ENCODE peak calls at places on chromosomes 5 and 9, in nine cellular contexts. D is caudate nucleus, Y is HuH-7.5, B is NCI-H1105, L is NCI-H1417, W is ascending aorta, R is NCI-H1092 treated with DMSO at 0.1 percent for 48 hours, K is heart left ventricle, U is occipital lobe. V is an unnamed sample.

GRCh38 chr5:177111720-177112394 is 21.7 kb upstream of the NSD1 start:
- DNase-seq in K (peak; percentile 48), B (peak; percentile 27), L (peak; percentile 63), W (no peak), D (no peak), U (no peak), R (peak; percentile 57), Y (peak; percentile 89), V (no peak)

GRCh38 chr9:135416771-135417290 is 62.8 kb upstream of the PPP1R26 start:
- DNase-seq in W (no peak), L (no peak), D (no peak), Y (no peak), R (no peak), U (no peak), B (no peak), K (no peak), V (no peak)

GRCh38 chr5:96196890-96197289 is 235.2 kb upstream of the ELL2 start:
- DNase-seq in Y (no peak), W (no peak), B (no peak), K (no peak), L (no peak), R (no peak), U (no peak), D (no peak), V (no peak)

GRCh38 chr5:131521252-131521651 is 113.8 kb downstream of the RAPGEF6 start:
- DNase-seq in D (no peak), R (no peak), K (no peak), B (no peak), L (no peak), W (no peak), Y (no peak), U (no peak), V (no peak)

GRCh38 chr9:114258866-114259799 is 63.8 kb upstream of the ORM1 start:
- DNase-seq in W (no peak), U (no peak), L (no peak), B (no peak), D (no peak), Y (no peak), K (no peak), R (no peak), V (no peak)

GRCh38 chr9:109060235-109060634 is 46.9 kb upstream of the CTNNAL1 start:
- DNase-seq in K (no peak), B (no peak), U (no peak), W (no peak), Y (no peak), D (no peak), R (no peak), L (no peak), V (no peak)

GRCh38 chr5:141101059-141101458 is 786 bp downstream of the PCDHB3 start:
- DNase-seq in U (no peak), L (no peak), B (no peak), D (no peak), R (no peak), Y (peak; percentile 48), K (no peak), W (no peak), V (no peak)

GRCh38 chr9:115207003-115207837 is 89.3 kb upstream of the TNC start:
- DNase-seq in L (no peak), R (no peak), W (no peak), Y (no peak), B (no peak), U (no peak), D (no peak), K (no peak), V (no peak)

GRCh38 chr5:176868126-176868525 is 31.0 kb downstream of the HK3 start:
- DNase-seq in R (no peak), Y (no peak), U (no peak), K (no peak), B (no peak), L (no peak), D (no peak), W (no peak), V (no peak)

GRCh38 chr5:157959355-157959754 is 100.4 kb upstream of the CLINT1 start:
- DNase-seq in R (peak; percentile 47), L (peak; percentile 1), B (no peak), Y (no peak), D (no peak), U (no peak), W (no peak), K (no peak), V (no peak)

GRCh38 chr5:73103885-73104284 is 16.5 kb upstream of the TMEM171 start:
- DNase-seq in L (peak; percentile 93), B (peak; percentile 68), R (peak; percentile 52), W (no peak), K (no peak), Y (no peak), U (no peak), D (no peak), V (peak; percentile 53)

GRCh38 chr5:101206534-101206933 is 303.5 kb upstream of the ST8SIA4 start:
- DNase-seq in W (no peak), Y (no peak), L (no peak), K (no peak), D (no peak), R (no peak), B (no peak), U (no peak), V (no peak)

GRCh38 chr9:111897831-111898144 is 1.2 kb downstream of the UGCG start:
- DNase-seq in U (no peak), D (no peak), R (no peak), W (no peak), B (no peak), Y (no peak), K (no peak), L (no peak), V (peak; percentile 36)

GRCh38 chr5:36459191-36460135 is 146.9 kb upstream of the SLC1A3 start:
- DNase-seq in B (no peak), R (no peak), U (no peak), W (no peak), D (no peak), K (no peak), L (no peak), Y (no peak), V (no peak)

GRCh38 chr9:26157411-26157810 is 479.2 kb upstream of the TUSC1 start:
- DNase-seq in R (no peak), Y (no peak), K (no peak), L (no peak), B (no peak), U (no peak), W (no peak), D (no peak), V (no peak)

GRCh38 chr9:26789959-26790358 is 102.6 kb downstream of the CAAP1 start:
- DNase-seq in K (no peak), W (no peak), L (no peak), R (no peak), D (no peak), U (no peak), Y (no peak), B (no peak), V (no peak)

GRCh38 chr5:76790632-76791290 is 28.1 kb upstream of the F2RL1 start:
- DNase-seq in R (no peak), Y (no peak), L (no peak), U (no peak), D (no peak), W (peak; percentile 72), B (no peak), K (peak; percentile 25), V (no peak)

GRCh38 chr9:126513159-126514036 is 100.3 kb upstream of the LMX1B start:
- DNase-seq in B (no peak), Y (peak; percentile 45), R (no peak), D (no peak), W (no peak), U (no peak), L (peak; percentile 70), K (no peak), V (no peak)

V was measured in DMS79.